ENCODE peak calls at places on chromosomes 11 and 22, in four cellular contexts. W, V, B and L are unnamed samples.

GRCh38 chr11:82883853-82884252 is 16.4 kb downstream of the PRCP start:
- DNase-seq in W (no peak), V (no peak), B (no peak), L (no peak)

GRCh38 chr22:41656515-41656914 is 32.2 kb downstream of the SNU13 start:
- DNase-seq in W (no peak), V (no peak), B (peak; percentile 16), L (no peak)

GRCh38 chr11:2217211-2218081 is 45.8 kb upstream of the TH start:
- DNase-seq in W (no peak), V (no peak), B (no peak), L (no peak)

GRCh38 chr11:118411523-118411922 is 10.1 kb downstream of the ATP5MG start:
- DNase-seq in W (no peak), V (no peak), B (no peak), L (no peak)

GRCh38 chr11:128964463-128964930 is 21.8 kb upstream of the TP53AIP1 start:
- DNase-seq in W (no peak), V (no peak), B (no peak), L (no peak)

GRCh38 chr11:48074425-48075181 is 94.2 kb downstream of the PTPRJ start:
- DNase-seq in W (no peak), V (no peak), B (no peak), L (no peak)

GRCh38 chr11:75200051-75200450 is 40.5 kb upstream of the TPBGL start:
- DNase-seq in W (no peak), V (no peak), B (peak; percentile 43), L (no peak)

GRCh38 chr11:43382614-43383013 is 23.9 kb downstream of the TTC17 start:
- DNase-seq in W (no peak), V (no peak), B (no peak), L (no peak)

GRCh38 chr11:100578966-100579365 is 108.1 kb upstream of the ARHGAP42 start:
- DNase-seq in W (no peak), V (no peak), B (no peak), L (no peak)

GRCh38 chr22:41501209-41501608 is 32.3 kb downstream of the ACO2 start:
- DNase-seq in W (no peak), V (no peak), B (no peak), L (no peak)

GRCh38 chr11:103800406-103801114 is 235.9 kb upstream of the DDI1 start:
- DNase-seq in W (no peak), V (no peak), B (peak; percentile 94), L (no peak)

GRCh38 chr11:7077101-7077500 is 11.7 kb upstream of the RBMXL2 start:
- DNase-seq in W (no peak), V (no peak), B (no peak), L (no peak)

GRCh38 chr11:80993561-80993960 is 1552.7 kb upstream of the TENM4 start:
- DNase-seq in W (no peak), V (no peak), B (peak; percentile 22), L (no peak)

GRCh38 chr11:73141309-73142127 is 600 bp downstream of the FCHSD2 start:
- DNase-seq in W (no peak), V (no peak), B (peak; percentile 87), L (no peak)

GRCh38 chr11:75240381-75241035 is at the start of gene TPBGL:
- DNase-seq in W (no peak), V (no peak), B (peak; percentile 17), L (no peak)

GRCh38 chr22:19168088-19168890 is 10.2 kb downstream of the SLC25A1 start:
- DNase-seq in W (no peak), V (no peak), B (no peak), L (no peak)

GRCh38 chr22:29559853-29560252 is 6.3 kb upstream of the THOC5 start:
- DNase-seq in W (no peak), V (no peak), B (no peak), L (no peak)

GRCh38 chr11:3959918-3960295 is 104.4 kb downstream of the STIM1 start:
- DNase-seq in W (no peak), V (no peak), B (no peak), L (no peak)

GRCh38 chr22:46061431-46062231 is 84.7 kb upstream of the WNT7B start:
- DNase-seq in W (no peak), V (no peak), B (no peak), L (no peak)
- H3K4me3 ChIP-seq in W (no peak overlapping the region), V (no peak overlapping the region), B (no peak overlapping the region), L (no peak overlapping the region)

GRCh38 chr11:41286751-41287150 is 172.7 kb downstream of the LRRC4C start:
- DNase-seq in W (no peak), V (no peak), B (no peak), L (no peak)

GRCh38 chr11:41289408-41289807 is 170.0 kb downstream of the LRRC4C start:
- DNase-seq in W (no peak), V (no peak), B (no peak), L (no peak)
- H3K4me3 ChIP-seq in W (no peak overlapping the region), V (no peak overlapping the region), B (no peak overlapping the region), L (no peak overlapping the region)

GRCh38 chr22:37259540-37260029 is 15.5 kb upstream of the RAC2 start:
- DNase-seq in W (no peak), V (no peak), B (peak; percentile 70), L (no peak)
- H3K4me3 ChIP-seq in W (no peak overlapping the region), V (no peak overlapping the region), B (no peak overlapping the region), L (no peak overlapping the region)

GRCh38 chr11:76786053-76787014 is 3.2 kb downstream of the TSKU start:
- DNase-seq in W (no peak), V (no peak), B (no peak), L (no peak)
- H3K4me3 ChIP-seq in W (no peak overlapping the region), V (no peak overlapping the region), B (no peak overlapping the region), L (no peak overlapping the region)

GRCh38 chr22:37485006-37485713 is 1.0 kb downstream of the MFNG start:
- DNase-seq in W (no peak), V (no peak), B (no peak), L (no peak)
- H3K4me3 ChIP-seq in W (no peak overlapping the region), V (no peak overlapping the region), B (no peak overlapping the region), L (no peak overlapping the region)

GRCh38 chr11:65505434-65506315 is 6.8 kb downstream of the MALAT1 start:
- DNase-seq in W (no peak), V (no peak), B (peak; percentile 70), L (no peak)
- H3K4me3 ChIP-seq in W (peak overlapping the region; percentile 74), V (peak overlapping the region; percentile 82), B (peak overlapping the region; percentile 93), L (peak overlapping the region; percentile 99)

DNA sequence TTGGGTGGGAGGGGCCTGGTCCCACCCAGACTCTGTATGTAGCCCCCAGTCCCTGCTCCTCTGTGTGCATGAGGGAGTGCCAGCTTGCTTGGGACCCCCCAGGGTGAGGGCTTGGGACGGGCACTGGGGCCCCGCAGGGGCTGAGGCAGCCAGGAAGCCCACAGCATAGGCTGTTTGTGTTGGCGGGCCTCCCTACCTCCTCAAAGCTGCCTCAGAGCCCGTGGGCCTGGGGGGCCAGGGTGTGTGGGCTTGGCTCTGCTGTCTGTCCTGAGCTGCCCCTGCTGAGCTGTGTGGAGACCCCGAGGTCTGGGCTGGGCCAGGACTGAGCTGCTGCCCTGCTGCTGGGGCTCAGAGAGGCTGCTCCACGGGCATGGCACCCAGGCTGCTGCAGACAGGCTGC is 3.2 kb downstream of the TSPAN4 start:
- DNase-seq in W (no peak), V (no peak), B (peak; percentile 79), L (no peak)
- H3K4me3 ChIP-seq in W (peak overlapping the region; percentile 15), V (peak overlapping the region; percentile 7), B (peak overlapping the region; percentile 73), L (peak overlapping the region; percentile 33)

GRCh38 chr11:64609436-64610047 is 18.5 kb downstream of the SLC22A12 start:
- DNase-seq in W (no peak), V (no peak), B (no peak), L (no peak)

GRCh38 chr11:64606796-64607380 is 15.9 kb downstream of the SLC22A12 start:
- DNase-seq in W (no peak), V (no peak), B (no peak), L (no peak)

GRCh38 chr11:64608636-64609035 is 17.6 kb downstream of the SLC22A12 start:
- DNase-seq in W (no peak), V (no peak), B (no peak), L (no peak)

GRCh38 chr11:64607381-64608259 is 16.6 kb downstream of the SLC22A12 start:
- DNase-seq in W (no peak), V (no peak), B (peak; percentile 45), L (no peak)

GRCh38 chr11:64608260-64608538 is 17.2 kb downstream of the SLC22A12 start:
- DNase-seq in W (no peak), V (no peak), B (no peak), L (no peak)
- H3K4me3 ChIP-seq in W (no peak overlapping the region), V (no peak overlapping the region), B (no peak overlapping the region), L (peak overlapping the region; percentile 20)

GRCh38 chr22:37850801-37851200 is 1.6 kb downstream of the EIF3L start:
- DNase-seq in W (no peak), V (no peak), B (no peak), L (no peak)
- H3K4me3 ChIP-seq in W (no peak overlapping the region), V (no peak overlapping the region), B (no peak overlapping the region), L (no peak overlapping the region)